ENCODE peak calls at places on chromosomes 7 and 10, in six cellular contexts. Z, N, D, T, I and F are unnamed samples.

GRCh38 chr10:86823565-86823964 is 67.1 kb downstream of the BMPR1A start:
- DNase-seq in D (no peak), I (no peak), N (no peak), Z (no peak), T (no peak), F (no peak)

GRCh38 chr10:60172363-60172990 is 217.2 kb downstream of the ANK3 start:
- DNase-seq in D (no peak), T (no peak), I (no peak), N (no peak), Z (no peak), F (no peak)

GRCh38 chr10:73812662-73813061 is 1.3 kb upstream of the NDST2 start:
- DNase-seq in I (no peak), T (no peak), N (no peak), D (no peak), Z (no peak), F (no peak)

GRCh38 chr10:59631237-59631636 is 78.4 kb downstream of the SLC16A9 start:
- DNase-seq in I (no peak), N (no peak), D (no peak), Z (no peak), T (no peak), F (no peak)

GRCh38 chr7:95509199-95509598 is 23.5 kb downstream of the ASB4 start:
- DNase-seq in T (no peak), Z (peak), N (peak), I (peak), D (no peak), F (no peak)

GRCh38 chr10:110568055-110568735 is 700 bp downstream of the SMC3 start:
- DNase-seq in I (peak), D (peak), T (peak), N (peak), Z (peak), F (no peak)

GRCh38 chr7:86814980-86815379 is 171.3 kb downstream of the GRM3 start:
- DNase-seq in Z (peak), D (no peak), N (peak), I (no peak), T (no peak), F (no peak)

GRCh38 chr7:154532771-154533170 is 470.2 kb downstream of the PAXIP1 start:
- DNase-seq in I (no peak), Z (no peak), N (no peak), D (no peak), T (no peak), F (no peak)

GRCh38 chr10:46239999-46240683 is 46.7 kb upstream of the ANTXRL start:
- DNase-seq in N (no peak), I (no peak), Z (no peak), D (no peak), T (no peak), F (no peak)

GRCh38 chr7:7978860-7979259 is 10.3 kb downstream of the GLCCI1 start:
- DNase-seq in T (no peak), D (no peak), Z (no peak), I (no peak), N (no peak), F (no peak)

GRCh38 chr7:135803143-135803542 is 54.5 kb upstream of the FAM180A start:
- DNase-seq in Z (no peak), T (no peak), D (no peak), I (no peak), N (no peak), F (no peak)

GRCh38 chr7:140143997-140144396 is 32.8 kb downstream of the KDM7A start:
- DNase-seq in Z (no peak), T (no peak), I (no peak), N (no peak), D (no peak), F (no peak)

GRCh38 chr10:119104653-119105024 is 726 bp downstream of the DENND10 start:
- DNase-seq in D (no peak), T (no peak), Z (peak), N (no peak), I (no peak), F (no peak)

GRCh38 chr10:6590100-6590499 is 10.0 kb upstream of the PRKCQ start:
- DNase-seq in N (no peak), D (no peak), Z (no peak), T (no peak), I (no peak), F (no peak)

GRCh38 chr10:83577421-83577820 is 561.9 kb upstream of the GHITM start:
- DNase-seq in T (no peak), Z (no peak), N (no peak), I (no peak), D (no peak), F (no peak)

GRCh38 chr7:91852263-91852741 is 28.2 kb downstream of the MTERF1 start:
- DNase-seq in I (no peak), Z (peak), D (no peak), T (no peak), N (peak), F (no peak)

GRCh38 chr10:79013406-79013805 is 55.4 kb upstream of the ZMIZ1 start:
- DNase-seq in Z (no peak), D (no peak), T (no peak), I (no peak), N (no peak), F (no peak)

GRCh38 chr7:129969881-129970446 is 17.2 kb upstream of the UBE2H start:
- DNase-seq in D (no peak), T (no peak), N (no peak), I (no peak), Z (peak), F (peak)

GRCh38 chr7:3670898-3671297 is 369.8 kb downstream of the SDK1 start:
- DNase-seq in T (no peak), I (no peak), Z (no peak), N (no peak), D (no peak), F (no peak)

GRCh38 chr7:104933433-104934074 is 80.5 kb upstream of the KMT2E start:
- DNase-seq in D (no peak), Z (no peak), T (no peak), I (no peak), N (no peak), F (no peak)

GRCh38 chr10:128820663-128821062 is 646.4 kb upstream of the MGMT start:
- DNase-seq in D (no peak), Z (no peak), I (no peak), T (no peak), N (no peak), F (no peak)

GRCh38 chr7:70569335-70569819 is 562.6 kb upstream of the GALNT17 start:
- DNase-seq in I (no peak), Z (no peak), T (no peak), N (no peak), D (no peak), F (no peak)

GRCh38 chr10:93062499-93063216 is 2.1 kb downstream of the CYP26C1 start:
- DNase-seq in T (peak), Z (peak), D (no peak), N (peak), I (peak), F (peak)

GRCh38 chr7:26419198-26419597 is 127.5 kb downstream of the SNX10 start:
- DNase-seq in Z (no peak), T (no peak), I (no peak), D (no peak), N (no peak), F (no peak)

GRCh38 chr7:18357691-18358090 is 137.9 kb upstream of the HDAC9 start:
- DNase-seq in D (no peak), Z (peak), T (no peak), I (no peak), N (peak), F (no peak)

GRCh38 chr7:13949450-13949849 is 40.0 kb downstream of the ETV1 start:
- DNase-seq in D (no peak), I (no peak), N (no peak), T (no peak), Z (no peak), F (no peak)

GRCh38 chr10:43306899-43307298 is 40.0 kb upstream of the RASGEF1A start:
- DNase-seq in Z (no peak), I (no peak), D (no peak), N (no peak), T (no peak), F (no peak)

GRCh38 chr7:1368682-1369571 is 90.3 kb downstream of the MICALL2 start:
- DNase-seq in T (peak), I (peak), Z (no peak), D (no peak), N (peak), F (no peak)

GRCh38 chr7:17598846-17599245 is 300.4 kb downstream of the AHR start:
- DNase-seq in Z (no peak), I (no peak), T (no peak), N (no peak), D (no peak), F (no peak)